ENCODE peak calls at places on chromosomes 3 and 15, in eight cellular contexts. X is WERI-Rb-1, H is brain microvascular endothelial cell, A is upper lobe of left lung, M is psoas muscle, G is pancreas, R is HepG2, W is cardiac muscle cell. Y is an unnamed sample.
A peak's percentile ranks its signal among the peaks of the same experiment; 100 is the strongest.

GRCh38 chr15:92605225-92605944 is 50.2 kb downstream of the FAM174B start:
- DNase-seq in X (no peak), H (no peak), A (no peak), M (no peak), G (no peak), R (no peak), W (no peak), Y (no peak)

GRCh38 chr15:71121442-71121841 is 6.2 kb downstream of the THSD4 start:
- DNase-seq in X (no peak), H (no peak), A (no peak), M (no peak), G (no peak), R (no peak), W (no peak), Y (no peak)

GRCh38 chr15:78640840-78641733 is at the start of gene CHRNB4:
- DNase-seq in X (peak; percentile 91), H (no peak), A (peak; percentile 84), M (no peak), G (no peak), R (no peak), W (peak; percentile 41), Y (no peak)

GRCh38 chr3:162938073-162938472 is 1441.5 kb downstream of the OTOL1 start:
- DNase-seq in X (no peak), H (no peak), A (no peak), M (no peak), G (no peak), R (no peak), W (no peak), Y (no peak)

GRCh38 chr3:59771760-59772159 is 721.9 kb upstream of the CFAP20DC start:
- DNase-seq in X (no peak), H (peak; percentile 94), A (no peak), M (no peak), G (no peak), R (peak; percentile 5), W (peak; percentile 41), Y (no peak)

GRCh38 chr3:194168994-194169393 is 33.0 kb downstream of the HES1 start:
- DNase-seq in X (no peak), H (no peak), A (no peak), M (no peak), G (no peak), R (no peak), W (no peak), Y (no peak)

GRCh38 chr3:59678042-59678707 is 628.4 kb upstream of the CFAP20DC start:
- DNase-seq in X (peak; percentile 81), H (no peak), A (peak; percentile 52), M (no peak), G (peak; percentile 44), R (no peak), W (no peak), Y (no peak)

GRCh38 chr3:57855281-57855680 is 99.2 kb downstream of the SLMAP start:
- DNase-seq in X (no peak), H (peak; percentile 34), A (no peak), M (no peak), G (no peak), R (no peak), W (no peak), Y (no peak)

GRCh38 chr3:36814776-36815175 is 50.4 kb upstream of the DCLK3 start:
- DNase-seq in X (no peak), H (no peak), A (no peak), M (no peak), G (no peak), R (no peak), W (no peak), Y (no peak)

GRCh38 chr3:31161889-31162288 is 267.4 kb upstream of the GADL1 start:
- DNase-seq in X (no peak), H (no peak), A (no peak), M (no peak), G (no peak), R (no peak), W (no peak), Y (no peak)

GRCh38 chr15:92056875-92057274 is 203.4 kb downstream of the SLCO3A1 start:
- DNase-seq in X (no peak), H (no peak), A (no peak), M (no peak), G (no peak), R (no peak), W (no peak), Y (no peak)

GRCh38 chr3:154464440-154465148 is 34.6 kb upstream of the GPR149 start:
- DNase-seq in X (no peak), H (no peak), A (no peak), M (no peak), G (no peak), R (no peak), W (no peak), Y (no peak)

GRCh38 chr3:78283994-78284393 is 1244.1 kb downstream of the ROBO2 start:
- DNase-seq in X (no peak), H (no peak), A (no peak), M (no peak), G (no peak), R (no peak), W (no peak), Y (no peak)
- TF ChIP-seq CTCF in X (no peak), H (no peak), A (no peak), M (no peak), G (no peak), R (no peak), W (no peak), Y (no peak)

GRCh38 chr3:63753567-63753966 is 65.5 kb upstream of the C3orf49 start:
- DNase-seq in X (no peak), H (peak; percentile 13), A (no peak), M (no peak), G (no peak), R (peak; percentile 29), W (peak; percentile 45), Y (no peak)
- H3K27me3 ChIP-seq in X (no peaks in the 10 kb centered on the region), H (no peaks in the 10 kb centered on the region), A (no peaks in the 10 kb centered on the region), M (no peaks in the 10 kb centered on the region), G (no peaks in the 10 kb centered on the region), R (no peaks in the 10 kb centered on the region), W (no peaks in the 10 kb centered on the region), Y (no peaks in the 10 kb centered on the region)

GRCh38 chr15:74924525-74924924 is 13.3 kb downstream of the COX5A start:
- DNase-seq in X (no peak), H (no peak), A (no peak), M (no peak), G (no peak), R (no peak), W (no peak), Y (no peak)

GRCh38 chr15:74917676-74918075 is 11.0 kb upstream of the FAM219B start:
- DNase-seq in X (no peak), H (no peak), A (no peak), M (no peak), G (no peak), R (no peak), W (no peak), Y (no peak)

GRCh38 chr15:74920472-74920871 is 13.8 kb upstream of the FAM219B start:
- DNase-seq in X (no peak), H (peak; percentile 18), A (no peak), M (no peak), G (no peak), R (no peak), W (no peak), Y (no peak)
- H3K36me3 ChIP-seq in X (peaks cover 92% of the 10 kb centered on the region), H (peaks cover 81% of the 10 kb centered on the region), A (peaks cover 81% of the 10 kb centered on the region), M (peaks cover 100% of the 10 kb centered on the region), G (peaks cover 16% of the 10 kb centered on the region), R (peaks cover 60% of the 10 kb centered on the region), W (peaks cover 72% of the 10 kb centered on the region), Y (peaks cover 20% of the 10 kb centered on the region)

GRCh38 chr15:45198337-45199135 is 10.8 kb upstream of the SHF start:
- DNase-seq in X (peak; percentile 91), H (peak; percentile 94), A (peak; percentile 86), M (peak; percentile 92), G (peak; percentile 97), R (peak; percentile 92), W (peak; percentile 98), Y (peak; percentile 90)
- TF ChIP-seq CTCF in X (peak; percentile 89), H (peak; percentile 95), A (peak; percentile 83), M (peak; percentile 68), G (peak; percentile 31), R (peak; percentile 92), W (peak; percentile 86), Y (peak; percentile 94)

DNA sequence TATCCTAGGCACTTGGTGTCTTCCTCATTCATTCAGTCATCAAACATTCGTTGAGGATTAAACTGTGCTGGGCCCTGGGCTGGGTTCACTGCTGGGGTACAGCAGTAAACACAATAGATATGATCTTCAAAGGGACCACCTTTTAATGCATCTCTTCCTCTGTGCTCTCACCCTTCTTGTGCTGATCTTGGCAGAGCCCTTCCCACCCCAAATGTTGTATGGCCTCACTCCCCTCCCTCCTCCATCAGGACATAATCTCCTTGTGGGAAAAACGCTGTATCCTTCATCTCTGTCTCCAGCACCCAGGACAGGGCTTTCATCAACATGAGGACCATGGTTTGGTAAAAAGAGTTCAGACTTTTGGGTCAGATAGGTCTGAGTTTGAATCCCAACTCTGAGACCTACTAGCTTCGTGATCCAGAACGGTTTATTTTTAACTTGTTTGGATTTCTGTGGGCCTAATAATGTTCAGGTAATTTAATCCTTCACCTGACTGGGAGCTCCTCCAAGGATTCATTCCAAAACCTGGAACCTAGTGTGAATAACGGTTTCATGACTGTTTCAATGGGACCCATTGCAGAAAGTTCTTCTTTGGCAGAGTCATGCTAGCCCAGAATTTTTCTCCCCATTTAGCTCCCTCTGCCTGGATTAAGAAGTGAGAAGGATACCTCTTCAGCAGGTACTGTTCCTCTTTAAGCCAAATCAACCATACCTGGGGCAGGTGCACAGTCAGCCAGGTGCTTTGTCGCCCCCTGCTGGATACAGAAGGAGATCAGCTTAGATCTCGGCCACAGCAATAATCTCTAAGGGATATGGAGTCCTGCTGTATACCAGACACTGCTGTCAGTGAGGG is 5.2 kb upstream of the WNT7A start:
- DNase-seq in X (peak; percentile 59), H (no peak), A (no peak), M (no peak), G (no peak), R (peak; percentile 36), W (peak; percentile 17), Y (no peak)
- H3K27me3 ChIP-seq in X (peaks cover 86% of the 10 kb centered on the region), H (peaks cover 15% of the 10 kb centered on the region), A (peaks cover 10% of the 10 kb centered on the region), M (peaks cover 14% of the 10 kb centered on the region), G (peaks cover 5% of the 10 kb centered on the region), R (peaks cover 16% of the 10 kb centered on the region), W (peaks cover 79% of the 10 kb centered on the region), Y (peaks cover 7% of the 10 kb centered on the region)